ENCODE peak calls at places on chromosomes 11 and 22, in nine cellular contexts. Q is heart left ventricle, V is ovary, M is lower leg skin, K is transverse colon, H is GM12891, E is stomach, J is Peyer's patch, B is adrenal gland. I is an unnamed sample.

GRCh38 chr11:77127969-77128691 is at the start of gene MYO7A:
- DNase-seq in M (no peak), K (peak; percentile 56), H (no peak), E (peak; percentile 56), Q (peak; percentile 81), V (peak; percentile 74), J (peak; percentile 65), B (peak; percentile 95), I (no peak)

GRCh38 chr22:41992496-41992895 is 6.1 kb upstream of the WBP2NL start:
- DNase-seq in B (no peak), Q (no peak), V (no peak), E (peak; percentile 15), K (no peak), M (peak; percentile 60), J (peak; percentile 28), H (no peak), I (peak; percentile 35)

GRCh38 chr11:132448334-132448995 is 1078.0 kb downstream of the NTM start:
- DNase-seq in E (no peak), Q (no peak), M (no peak), K (no peak), J (no peak), H (no peak), B (no peak), V (no peak), I (no peak)

GRCh38 chr11:57552479-57552878 is 15.0 kb downstream of the UBE2L6 start:
- DNase-seq in H (no peak), K (no peak), B (peak; percentile 29), Q (no peak), V (no peak), M (no peak), E (no peak), J (no peak), I (no peak)

GRCh38 chr11:38411149-38411548 is 1813.1 kb upstream of the RAG2 start:
- DNase-seq in E (no peak), J (no peak), H (no peak), Q (no peak), B (no peak), M (no peak), K (no peak), V (no peak), I (no peak)

GRCh38 chr11:58165504-58166106 is 23.3 kb upstream of the OR9Q2 start:
- DNase-seq in H (no peak), B (no peak), Q (no peak), V (no peak), M (no peak), E (no peak), K (peak; percentile 23), J (peak; percentile 47), I (no peak)

GRCh38 chr11:8019671-8020597 is 32.8 kb downstream of the EIF3F start:
- DNase-seq in H (peak; percentile 41), J (peak; percentile 36), E (no peak), Q (no peak), M (peak; percentile 80), V (peak; percentile 75), B (peak; percentile 47), K (no peak), I (no peak)

GRCh38 chr22:25563757-25564319 is 637 bp upstream of the GRK3 start:
- DNase-seq in M (no peak), V (no peak), J (peak; percentile 56), Q (no peak), K (peak; percentile 28), E (no peak), H (no peak), B (peak; percentile 48), I (no peak)

GRCh38 chr11:93933230-93933629 is 82.8 kb upstream of the VSTM5 start:
- DNase-seq in Q (no peak), J (no peak), H (no peak), E (no peak), K (no peak), M (no peak), V (no peak), B (no peak), I (no peak)

DNA sequence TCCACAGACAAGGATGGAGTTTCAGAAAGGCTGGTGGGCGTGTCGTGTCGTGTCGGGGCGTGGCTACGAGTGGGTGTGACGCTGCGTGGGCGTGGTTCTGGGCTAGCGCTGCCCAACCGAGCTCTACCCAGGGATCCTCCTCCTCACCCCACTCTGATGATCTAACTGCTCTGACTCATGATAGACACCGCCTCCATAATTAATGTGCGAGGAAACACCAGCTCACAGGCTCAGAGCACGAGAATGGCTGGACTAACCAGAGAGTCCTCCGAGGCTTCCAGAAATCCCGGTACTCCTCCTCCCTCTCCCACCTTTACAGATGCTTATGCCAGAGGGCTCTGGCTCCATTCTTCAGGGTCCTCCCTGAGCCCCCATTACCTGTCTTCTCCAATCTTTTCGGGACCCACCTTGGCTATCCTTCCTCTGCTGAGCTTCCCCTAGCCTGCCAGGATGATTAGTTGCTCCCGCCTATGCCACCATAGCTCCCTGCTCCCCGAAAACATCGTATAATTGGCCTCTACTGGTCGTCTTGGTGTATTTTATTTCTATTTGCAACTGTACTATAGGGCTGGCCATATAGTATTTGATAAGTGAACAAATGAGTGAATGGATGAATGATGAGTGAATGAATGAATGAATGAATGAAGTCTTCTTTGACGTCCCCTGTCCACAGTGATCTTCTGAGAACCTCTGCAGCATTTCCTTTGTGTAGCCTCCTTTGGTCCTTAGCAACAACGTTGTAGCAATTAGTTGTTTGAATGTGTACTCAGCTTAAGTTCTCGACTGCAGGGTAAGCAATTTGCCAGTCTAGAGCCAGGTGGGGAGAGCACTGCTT is 21.7 kb downstream of the TMPRSS13 start:
- DNase-seq in E (peak; percentile 68), M (peak; percentile 95), V (peak; percentile 95), J (peak; percentile 91), K (peak; percentile 88), H (no peak), Q (peak; percentile 91), B (peak; percentile 95), I (peak; percentile 85)
- TF ChIP-seq POLR2A in E (no peak), M (no peak), V (peak; percentile 41), J (peak; percentile 70), K (no peak), H (no peak), Q (no peak), B (no peak), I (no peak)

GRCh38 chr11:73310076-73310475 is 2.0 kb downstream of the ARHGEF17 start:
- DNase-seq in Q (no peak), V (peak; percentile 63), K (no peak), M (no peak), B (no peak), J (no peak), H (no peak), E (no peak), I (no peak)

GRCh38 chr11:73308963-73309960 is 1.2 kb downstream of the ARHGEF17 start:
- DNase-seq in E (peak; percentile 91), Q (peak; percentile 94), K (peak; percentile 84), V (peak; percentile 92), M (peak; percentile 97), B (peak; percentile 76), J (peak; percentile 83), H (no peak), I (peak; percentile 92)

GRCh38 chr11:73306977-73307322 is 1.1 kb upstream of the ARHGEF17 start:
- DNase-seq in K (no peak), J (no peak), H (no peak), V (no peak), B (no peak), E (no peak), Q (no peak), M (no peak), I (no peak)

GRCh38 chr11:73307323-73308002 is 613 bp upstream of the ARHGEF17 start:
- DNase-seq in K (peak; percentile 97), V (peak; percentile 100), M (peak; percentile 99), H (peak; percentile 91), J (peak; percentile 98), Q (peak; percentile 97), B (peak; percentile 98), E (peak; percentile 99), I (peak; percentile 99)

DNA sequence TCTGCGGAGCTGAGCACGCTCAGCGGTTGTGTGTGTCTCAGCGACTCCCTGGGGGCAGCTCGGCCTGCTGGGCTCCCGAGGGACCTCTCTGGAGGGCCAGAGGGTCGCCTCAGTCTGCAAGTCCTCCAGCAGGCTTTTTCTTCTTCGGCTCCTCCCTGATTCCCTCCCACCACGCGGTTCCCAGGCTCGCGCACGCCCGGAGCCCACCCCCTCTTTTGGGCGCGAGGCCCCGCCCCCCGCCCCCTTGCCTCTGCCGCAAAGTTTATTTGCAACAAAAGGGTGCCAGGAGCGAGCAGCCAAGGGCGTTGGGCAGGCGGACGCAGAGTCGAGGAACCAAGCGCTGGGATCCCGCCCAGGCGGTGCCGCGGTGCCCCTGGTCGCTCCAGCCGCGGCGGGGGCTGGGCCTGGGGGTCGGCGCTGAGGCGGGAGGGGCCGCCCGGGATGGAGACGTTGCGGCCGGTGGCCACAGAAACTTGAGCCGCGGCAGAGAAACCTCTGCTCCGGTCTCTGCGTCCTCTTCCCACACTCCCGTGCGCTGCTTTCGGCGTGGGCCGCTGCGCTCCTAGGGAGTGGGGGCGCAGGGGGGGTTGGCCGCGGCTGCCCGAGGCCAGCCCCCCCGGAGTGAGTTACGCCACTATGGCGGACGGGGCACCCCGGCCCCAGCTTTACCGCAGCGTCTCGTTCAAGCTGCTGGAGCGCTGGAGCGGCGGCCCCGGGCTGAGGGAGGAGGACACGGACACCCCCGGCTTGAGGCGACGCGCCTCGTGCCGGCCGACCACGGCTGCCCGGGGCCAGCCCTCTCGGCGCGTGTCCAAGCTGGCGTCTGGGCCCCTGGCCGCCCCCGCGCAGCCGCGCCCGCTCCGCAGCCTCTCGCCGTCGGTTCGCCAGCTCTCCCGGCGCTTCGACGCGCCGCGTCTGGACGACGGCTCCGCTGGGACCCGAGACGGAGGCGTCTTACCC is at the start of gene ARHGEF17:
- DNase-seq in M (peak; percentile 92), B (peak; percentile 48), H (peak; percentile 57), E (peak; percentile 73), K (peak; percentile 72), Q (peak; percentile 90), J (no peak), V (peak; percentile 85), I (peak; percentile 87)
- TF ChIP-seq POLR2A in M (no peak), B (no peak), H (no peak), E (no peak), K (no peak), Q (peak; percentile 50), J (no peak), V (no peak), I (no peak)

DNA sequence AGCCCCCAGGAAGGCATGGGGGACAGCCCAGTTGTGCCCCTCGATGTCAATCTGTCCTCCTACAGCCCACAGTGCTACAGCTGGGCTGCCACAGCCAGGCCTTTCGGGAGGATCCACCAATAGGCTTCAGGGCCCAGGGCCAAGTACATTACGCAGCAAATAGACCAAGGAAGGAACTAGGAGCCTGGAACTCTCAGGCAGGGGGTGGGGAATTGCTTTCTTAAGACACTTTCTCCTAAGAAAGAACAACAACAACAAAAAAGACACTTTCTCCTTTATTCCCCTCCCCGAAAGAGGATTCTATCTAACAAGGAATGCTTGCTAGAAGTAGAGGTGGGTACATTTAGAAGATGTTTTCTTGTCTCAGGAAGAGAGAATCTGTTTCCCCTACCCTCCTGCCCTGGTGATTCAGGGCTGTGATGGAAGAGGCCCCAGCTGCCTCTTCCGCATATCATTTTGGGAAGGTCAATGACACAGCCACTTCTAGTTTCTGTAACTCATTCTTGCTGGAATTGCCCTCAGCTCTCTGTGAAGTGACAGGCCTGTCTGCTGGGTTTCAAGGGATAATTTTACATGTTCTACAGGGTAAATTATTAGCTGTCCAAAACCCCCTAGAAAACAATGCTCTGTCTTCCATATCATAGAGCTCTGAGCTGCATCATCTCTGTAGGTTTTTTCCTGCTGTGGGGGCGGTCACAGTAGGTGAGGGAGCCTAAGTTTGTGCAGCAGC is 6.0 kb upstream of the MALAT1 start:
- DNase-seq in H (no peak), B (peak; percentile 94), M (peak; percentile 98), J (peak; percentile 90), Q (peak; percentile 85), E (peak; percentile 85), V (peak; percentile 88), K (peak; percentile 87), I (peak; percentile 93)
- TF ChIP-seq POLR2A in H (peak; percentile 39), B (peak; percentile 12), M (no peak), J (peak; percentile 55), Q (peak; percentile 58), E (no peak), V (peak; percentile 47), K (peak; percentile 63), I (no peak)

GRCh38 chr11:63250162-63251050 is 7.0 kb upstream of the SLC22A25 start:
- DNase-seq in K (no peak), Q (no peak), B (no peak), H (no peak), E (no peak), M (no peak), V (no peak), J (no peak), I (no peak)
- TF ChIP-seq POLR2A in K (no peak), Q (no peak), B (no peak), H (no peak), E (no peak), M (no peak), V (no peak), J (no peak), I (no peak)

I was measured in suprapubic skin.